ENCODE peak calls at places on chromosomes 13 and 19, in ten cellular contexts. T, B, F, P, M, V, S, Q, N and W are unnamed samples.
A peak's percentile ranks its signal among the peaks of the same experiment; 100 is the strongest.

GRCh38 chr19:4914736-4915501 is 5.6 kb downstream of the UHRF1 start:
- DNase-seq in T (no peak), P (no peak), V (peak; percentile 55), S (peak; percentile 69), N (no peak), Q (peak; percentile 89), B (no peak), F (no peak), M (peak; percentile 67), W (peak; percentile 66)

GRCh38 chr19:35613574-35613973 is 1.0 kb downstream of the HAUS5 start:
- DNase-seq in S (no peak), P (no peak), V (no peak), N (no peak), T (no peak), B (no peak), M (no peak), Q (no peak), F (no peak), W (no peak)

GRCh38 chr19:47028372-47028672 is 8.7 kb downstream of the NPAS1 start:
- DNase-seq in B (no peak), M (no peak), F (no peak), S (no peak), N (no peak), T (no peak), P (no peak), Q (no peak), V (no peak), W (no peak)

GRCh38 chr13:98014766-98015165 is 61.3 kb downstream of the IPO5 start:
- DNase-seq in Q (no peak), F (no peak), S (peak; percentile 93), M (peak; percentile 92), B (no peak), T (no peak), P (no peak), V (peak; percentile 60), N (no peak), W (no peak)

GRCh38 chr19:35666251-35666913 is at the start of gene UPK1A:
- DNase-seq in Q (no peak), S (no peak), V (no peak), B (no peak), N (no peak), T (no peak), M (no peak), P (no peak), F (no peak), W (no peak)

GRCh38 chr19:5719274-5719960 is 529 bp downstream of the LONP1 start:
- DNase-seq in S (peak; percentile 13), B (no peak), P (no peak), N (no peak), F (no peak), V (no peak), Q (no peak), T (peak; percentile 63), M (no peak), W (no peak)

GRCh38 chr13:82878536-82878935 is 1003.7 kb downstream of the SLITRK1 start:
- DNase-seq in M (no peak), B (no peak), T (no peak), V (peak; percentile 10), S (no peak), N (no peak), Q (no peak), F (no peak), P (no peak), W (peak; percentile 14)

GRCh38 chr19:40565355-40565754 is 11.3 kb upstream of the SHKBP1 start:
- DNase-seq in P (no peak), V (no peak), T (no peak), Q (no peak), B (no peak), F (no peak), S (no peak), M (no peak), N (no peak), W (no peak)

GRCh38 chr13:29901714-29902631 is 51.6 kb upstream of the UBL3 start:
- DNase-seq in V (peak; percentile 83), P (no peak), B (peak; percentile 33), F (no peak), N (peak; percentile 21), Q (peak; percentile 49), S (peak; percentile 97), M (peak; percentile 96), T (no peak), W (peak; percentile 34)

GRCh38 chr13:30464496-30465351 is 1.0 kb downstream of the HMGB1 start:
- DNase-seq in N (peak; percentile 87), M (peak; percentile 84), P (peak; percentile 84), V (no peak), S (peak; percentile 70), Q (peak; percentile 78), T (peak; percentile 69), F (no peak), B (peak; percentile 80), W (peak; percentile 59)

GRCh38 chr13:35718084-35718483 is 241.6 kb upstream of the MAB21L1 start:
- DNase-seq in N (no peak), V (no peak), P (no peak), M (no peak), F (no peak), B (no peak), T (no peak), Q (no peak), S (no peak), W (no peak)

GRCh38 chr13:35720290-35720689 is 243.8 kb upstream of the MAB21L1 start:
- DNase-seq in F (no peak), N (no peak), M (no peak), P (no peak), T (no peak), V (no peak), S (no peak), B (no peak), Q (no peak), W (no peak)

GRCh38 chr13:35723061-35723461 is 246.6 kb upstream of the MAB21L1 start:
- DNase-seq in B (no peak), M (peak; percentile 64), F (no peak), Q (peak; percentile 11), S (peak; percentile 33), N (no peak), V (no peak), T (no peak), P (no peak), W (no peak)

GRCh38 chr13:35722438-35723060 is 246.1 kb upstream of the MAB21L1 start:
- DNase-seq in Q (no peak), P (peak; percentile 52), T (no peak), M (no peak), B (no peak), N (no peak), S (peak; percentile 59), F (no peak), V (no peak), W (no peak)

GRCh38 chr13:35720690-35721554 is 244.4 kb upstream of the MAB21L1 start:
- DNase-seq in T (peak; percentile 52), N (peak; percentile 30), Q (peak; percentile 42), V (no peak), F (peak; percentile 22), P (peak; percentile 76), M (peak; percentile 55), S (peak; percentile 46), B (no peak), W (peak; percentile 82)
- H3K4me3 ChIP-seq in T (no peak overlapping the region), N (peak overlapping the region; percentile 23), Q (no peak overlapping the region), V (peak overlapping the region; percentile 6), F (peak overlapping the region; percentile 1), P (peak overlapping the region; percentile 13), M (peak overlapping the region; percentile 37), S (no peak overlapping the region), B (no peak overlapping the region), W (no peak overlapping the region)

GRCh38 chr19:12836529-12836863 is 1.8 kb upstream of the MAST1 start:
- DNase-seq in Q (no peak), F (no peak), V (no peak), N (no peak), S (no peak), P (no peak), T (no peak), M (no peak), B (no peak), W (no peak)
- H3K4me3 ChIP-seq in Q (no peak overlapping the region), F (peak overlapping the region; percentile 39), V (no peak overlapping the region), N (no peak overlapping the region), S (no peak overlapping the region), P (no peak overlapping the region), T (no peak overlapping the region), M (no peak overlapping the region), B (no peak overlapping the region), W (no peak overlapping the region)

GRCh38 chr13:77477299-77477848 is 58.1 kb upstream of the SCEL start:
- DNase-seq in S (no peak), M (no peak), N (no peak), B (no peak), P (no peak), V (no peak), T (no peak), F (no peak), Q (no peak), W (no peak)

GRCh38 chr13:77476456-77476855 is 59.0 kb upstream of the SCEL start:
- DNase-seq in V (no peak), F (no peak), B (no peak), T (no peak), M (no peak), P (no peak), S (no peak), Q (no peak), N (no peak), W (no peak)

GRCh38 chr13:77479326-77479725 is 56.2 kb upstream of the SCEL start:
- DNase-seq in Q (no peak), V (no peak), S (no peak), F (no peak), B (no peak), M (no peak), N (no peak), T (no peak), P (no peak), W (no peak)

GRCh38 chr13:77480071-77480470 is 55.4 kb upstream of the SCEL start:
- DNase-seq in B (no peak), F (no peak), M (peak; percentile 3), T (no peak), Q (no peak), S (no peak), N (no peak), P (no peak), V (no peak), W (no peak)

GRCh38 chr13:77478645-77478997 is 56.9 kb upstream of the SCEL start:
- DNase-seq in F (no peak), N (no peak), M (no peak), V (no peak), B (no peak), S (no peak), P (no peak), T (no peak), Q (no peak), W (no peak)
- H3K4me3 ChIP-seq in F (peak overlapping the region; percentile 41), N (peak overlapping the region; percentile 48), M (peak overlapping the region; percentile 61), V (no peak overlapping the region), B (peak overlapping the region; percentile 32), S (no peak overlapping the region), P (peak overlapping the region; percentile 31), T (no peak overlapping the region), Q (peak overlapping the region; percentile 19), W (no peak overlapping the region)

DNA sequence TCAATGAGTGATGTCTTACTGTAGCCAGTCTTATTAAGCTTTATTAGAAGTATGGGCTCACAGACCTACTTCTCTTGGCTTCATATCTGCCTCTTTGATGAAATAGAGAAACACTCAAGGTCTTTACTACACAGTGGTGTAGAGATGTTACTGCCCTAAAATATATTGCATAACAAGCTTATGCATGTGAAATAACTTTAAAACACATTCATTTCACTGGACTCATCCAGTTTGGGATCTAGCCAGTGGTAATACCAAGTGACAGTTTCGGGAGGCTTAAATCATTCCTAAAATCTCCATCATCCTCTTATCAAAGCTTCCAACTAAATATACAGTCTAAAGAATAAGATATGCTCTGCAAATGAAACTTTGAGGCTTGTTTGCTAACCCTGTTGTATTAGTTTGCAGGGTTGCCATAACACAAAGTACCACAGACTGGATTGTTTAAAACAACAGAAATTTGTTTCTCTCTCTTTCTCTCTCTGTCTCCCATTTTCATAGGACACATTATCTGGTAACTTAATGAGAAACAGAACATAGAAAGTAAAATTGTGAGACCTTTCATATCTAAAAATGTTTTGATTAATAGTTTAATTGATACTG is 52.8 kb downstream of the THSD1 start:
- DNase-seq in P (no peak), Q (no peak), S (peak; percentile 75), F (no peak), N (no peak), T (no peak), V (peak; percentile 46), M (peak; percentile 52), B (no peak), W (no peak)
- H3K4me3 ChIP-seq in P (no peak overlapping the region), Q (no peak overlapping the region), S (no peak overlapping the region), F (no peak overlapping the region), N (no peak overlapping the region), T (no peak overlapping the region), V (no peak overlapping the region), M (no peak overlapping the region), B (no peak overlapping the region), W (no peak overlapping the region)